ENCODE peak calls at places on chromosomes 4 and X, in five cellular contexts. S, H, N, L and K are unnamed samples.

GRCh38 chr4:185421366-185422124 is 4.2 kb downstream of the UFSP2 start:
- DNase-seq in S (no peak), L (no peak), H (no peak), N (no peak), K (no peak)

GRCh38 chr4:90317785-90318184 is 190.6 kb downstream of the CCSER1 start:
- DNase-seq in L (no peak), H (no peak), N (no peak), S (no peak), K (no peak)

GRCh38 chr4:145278341-145279121 is 98.1 kb upstream of the OTUD4 start:
- DNase-seq in L (no peak), H (no peak), N (no peak), S (peak), K (no peak)

GRCh38 chrX:134764202-134764785 is 106.0 kb upstream of the PLAC1 start:
- DNase-seq in N (no peak), H (peak), L (no peak), S (peak), K (peak)

GRCh38 chr4:67713531-67714247 is 12.7 kb upstream of the UBA6 start:
- DNase-seq in H (no peak), L (no peak), S (peak), N (no peak), K (peak)

GRCh38 chrX:15437724-15438123 is 53.5 kb upstream of the VEGFD start:
- DNase-seq in S (no peak), N (no peak), L (no peak), H (no peak), K (no peak)

GRCh38 chr4:122010610-122011009 is 58.8 kb upstream of the TRPC3 start:
- DNase-seq in S (no peak), H (no peak), L (no peak), N (no peak), K (no peak)

GRCh38 chr4:137421796-137422195 is 110.5 kb downstream of the PCDH18 start:
- DNase-seq in S (no peak), L (no peak), H (no peak), N (no peak), K (no peak)

GRCh38 chrX:40698851-40699250 is 36.5 kb downstream of the MED14 start:
- DNase-seq in S (no peak), N (no peak), H (no peak), L (no peak), K (no peak)

GRCh38 chrX:15815779-15816452 is 25.6 kb downstream of the ZRSR2 start:
- DNase-seq in N (no peak), H (peak), S (peak), L (peak), K (peak)

GRCh38 chrX:108199691-108200090 is 108.1 kb downstream of the ATG4A start:
- DNase-seq in S (peak), H (peak), L (no peak), N (peak), K (peak)

GRCh38 chr4:60463846-60464502 is 736.2 kb upstream of the ADGRL3 start:
- DNase-seq in N (peak), S (peak), L (no peak), H (peak), K (no peak)

GRCh38 chr4:78566834-78567501 is 15.4 kb downstream of the ANXA3 start:
- DNase-seq in N (no peak), H (no peak), L (peak), S (no peak), K (no peak)

GRCh38 chrX:30870572-30870971 is 18.5 kb downstream of the TAB3 start:
- DNase-seq in N (no peak), S (no peak), H (no peak), L (no peak), K (no peak)

GRCh38 chrX:30875957-30876356 is 13.1 kb downstream of the TAB3 start:
- DNase-seq in N (no peak), L (no peak), S (no peak), H (peak), K (peak)

GRCh38 chrX:30876367-30876766 is 12.7 kb downstream of the TAB3 start:
- DNase-seq in L (no peak), N (no peak), S (no peak), H (peak), K (no peak)

GRCh38 chrX:30880058-30880457 is 9.0 kb downstream of the TAB3 start:
- DNase-seq in L (no peak), S (no peak), H (no peak), N (no peak), K (no peak)

DNA sequence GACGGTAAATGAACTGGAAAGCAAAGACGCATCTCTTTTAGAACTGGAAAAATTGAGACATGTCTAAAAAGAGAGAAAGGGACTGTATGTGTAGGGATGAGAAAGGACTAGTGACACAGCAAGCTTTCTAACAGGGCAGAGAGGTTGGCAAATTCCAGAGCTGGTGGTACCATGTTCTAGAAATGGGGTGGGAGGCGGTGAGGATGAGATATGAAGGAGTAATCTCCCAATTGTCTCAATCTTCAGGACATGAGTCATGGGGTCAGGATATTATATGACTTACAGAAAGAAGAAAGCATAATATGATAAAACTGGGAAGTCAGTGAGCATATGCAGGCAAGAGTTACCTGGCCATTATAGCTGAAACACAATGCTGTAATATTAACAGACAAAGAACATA is 14.2 kb downstream of the TAB3 start:
- DNase-seq in H (no peak), N (no peak), L (no peak), S (no peak), K (no peak)
- TF ChIP-seq CHD2 in H (no peak), N (no peak), L (no peak), S (no peak), K (no peak)

GRCh38 chr4:88087004-88087403 is 71.4 kb downstream of the ABCG2 start:
- DNase-seq in S (no peak), H (peak), L (no peak), N (no peak), K (no peak)

GRCh38 chr4:88091378-88091777 is 67.1 kb downstream of the ABCG2 start:
- DNase-seq in N (no peak), S (no peak), L (no peak), H (no peak), K (no peak)

GRCh38 chr4:88093874-88094273 is 64.6 kb downstream of the ABCG2 start:
- DNase-seq in N (no peak), L (no peak), S (no peak), H (no peak), K (no peak)

DNA sequence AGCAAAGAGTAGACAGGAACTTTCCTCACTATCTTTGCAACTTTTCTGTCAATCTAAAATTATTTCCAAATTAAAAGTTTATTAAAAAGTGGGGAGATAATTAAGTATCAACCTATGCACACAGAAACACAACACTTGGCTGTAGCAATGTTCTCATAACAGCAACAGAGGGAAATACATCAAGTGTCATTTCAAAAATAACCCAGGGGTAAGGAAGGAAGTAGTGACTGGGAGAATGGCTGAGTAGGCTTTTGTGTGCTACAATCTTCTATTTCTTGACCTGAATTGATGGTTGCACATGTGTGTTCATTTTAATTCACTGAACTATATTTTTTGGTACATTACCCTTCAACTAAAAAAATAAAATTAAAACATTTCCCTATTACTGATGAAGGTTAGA is 67.5 kb downstream of the ABCG2 start:
- DNase-seq in N (no peak), S (no peak), H (no peak), L (no peak), K (no peak)
- TF ChIP-seq RAD21 in N (no peak), S (no peak), H (no peak), L (no peak), K (no peak)

DNA sequence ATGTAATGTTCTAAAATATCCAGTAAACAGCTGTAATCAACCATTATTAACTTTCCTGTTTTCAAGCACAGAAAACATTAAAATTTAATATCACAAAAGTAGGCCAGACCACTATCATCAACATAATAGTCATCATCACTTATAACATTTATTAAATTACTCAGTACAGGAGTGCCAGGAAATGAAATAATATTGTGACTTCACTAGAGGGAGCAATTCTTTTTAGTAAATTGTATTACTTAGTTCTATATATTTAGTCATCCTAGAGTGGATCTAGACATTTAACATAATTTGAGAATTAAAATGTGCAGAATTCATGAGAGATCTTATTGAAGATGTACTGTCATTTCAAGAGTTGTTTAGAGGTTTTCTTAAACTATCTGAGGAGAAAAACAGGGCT is 33.6 kb downstream of the PITX2 start:
- DNase-seq in S (no peak), L (no peak), H (no peak), N (no peak), K (no peak)
- TF ChIP-seq HDAC2 in S (no peak), L (no peak), H (no peak), N (no peak), K (no peak)

DNA sequence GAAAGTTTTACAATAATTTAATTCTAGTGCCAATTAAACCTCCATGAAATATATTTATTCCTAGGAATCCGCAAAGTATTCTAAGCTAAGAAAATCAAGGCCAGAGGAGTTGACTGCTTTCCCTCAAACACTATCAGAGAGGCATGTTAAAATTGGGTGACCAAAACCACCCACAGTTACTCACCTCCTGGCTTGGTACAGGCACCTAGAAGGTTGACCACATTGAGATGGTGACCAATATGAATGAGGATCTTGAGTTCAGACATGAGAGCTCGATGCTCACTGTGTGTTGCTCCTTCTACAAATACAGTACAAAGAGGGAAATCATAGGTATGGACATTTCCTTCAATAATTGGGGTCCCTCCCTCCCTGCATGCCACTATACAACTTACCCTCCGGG is 29.4 kb downstream of the KDR start:
- DNase-seq in H (no peak), L (no peak), S (no peak), N (no peak), K (no peak)
- TF ChIP-seq CHD2 in H (no peak), L (no peak), S (no peak), N (no peak), K (no peak)

GRCh38 chrX:136658151-136658550 is 10.2 kb downstream of the CD40LG start:
- DNase-seq in S (no peak), L (no peak), H (no peak), N (no peak), K (no peak)

GRCh38 chrX:136662104-136662503 is 14.1 kb downstream of the CD40LG start:
- DNase-seq in L (no peak), N (no peak), S (no peak), H (no peak), K (no peak)

GRCh38 chrX:136659174-136659573 is 11.2 kb downstream of the CD40LG start:
- DNase-seq in L (no peak), H (no peak), S (no peak), N (no peak), K (no peak)

GRCh38 chrX:136662976-136663375 is 15.0 kb downstream of the CD40LG start:
- DNase-seq in L (no peak), H (no peak), N (no peak), S (no peak), K (no peak)

DNA sequence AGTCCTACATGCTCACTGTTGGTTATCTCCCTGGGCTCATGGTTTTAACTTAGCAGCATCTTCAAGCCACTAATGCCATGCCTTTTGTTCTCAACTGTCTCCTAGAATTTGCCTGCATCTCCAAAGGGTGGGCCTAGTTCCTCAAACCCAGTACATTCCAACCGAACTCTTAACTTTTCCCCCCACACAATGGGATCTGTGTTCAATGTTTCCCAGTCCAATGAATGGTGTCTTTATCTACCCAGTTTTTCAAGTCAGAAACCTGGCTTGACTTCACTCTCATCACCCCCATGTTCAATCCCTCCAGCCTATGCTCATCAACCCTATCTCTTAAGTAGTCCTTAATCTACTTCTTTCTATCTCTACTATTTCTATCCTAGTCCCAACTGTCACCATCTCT is 12.9 kb downstream of the CD40LG start:
- DNase-seq in N (no peak), L (no peak), H (no peak), S (no peak), K (no peak)
- TF ChIP-seq RAD21 in N (no peak), L (no peak), H (no peak), S (no peak), K (no peak)

DNA sequence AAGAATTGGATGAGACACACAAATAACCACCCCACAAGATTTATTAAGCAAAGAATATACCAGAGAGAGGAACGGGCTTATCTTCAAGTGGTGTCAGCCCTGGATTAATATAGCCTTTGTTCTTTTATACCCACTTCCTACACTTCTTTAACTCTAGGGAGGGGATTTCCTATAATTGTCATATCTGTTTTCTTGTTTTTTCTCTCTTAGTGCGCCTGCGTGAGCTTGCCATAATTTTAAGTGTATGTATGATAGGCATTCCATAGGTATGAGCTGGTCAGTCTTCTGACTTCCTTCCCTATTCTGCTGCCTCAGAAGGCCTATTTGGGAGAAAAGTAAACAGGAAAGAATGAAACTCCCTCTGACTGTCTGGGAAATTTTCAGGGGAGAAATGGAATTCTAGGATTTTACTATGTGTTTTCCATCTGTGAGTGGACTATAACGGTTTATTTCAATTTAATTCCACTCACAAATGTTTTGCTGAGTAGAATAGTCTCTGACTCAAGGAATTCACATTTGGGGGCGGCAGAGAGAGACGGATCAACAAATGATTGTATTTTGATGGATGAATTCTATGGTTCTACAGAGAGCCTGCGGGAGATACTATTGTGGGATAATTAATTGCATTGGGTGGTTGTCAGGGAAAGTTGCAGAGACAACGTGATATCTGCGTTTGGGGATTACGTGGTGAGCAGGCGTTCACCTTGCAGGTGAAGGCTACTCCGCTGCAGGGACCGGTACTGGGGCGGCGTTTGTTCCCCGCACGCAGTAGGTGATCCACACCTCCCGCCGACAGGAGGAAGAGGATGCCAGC is 626 bp upstream of the CEP135 start:
- DNase-seq in S (peak), L (peak), H (peak), N (no peak), K (peak)
- TF ChIP-seq HDAC2 in S (no peak), L (no peak), H (no peak), N (no peak), K (no peak)

DNA sequence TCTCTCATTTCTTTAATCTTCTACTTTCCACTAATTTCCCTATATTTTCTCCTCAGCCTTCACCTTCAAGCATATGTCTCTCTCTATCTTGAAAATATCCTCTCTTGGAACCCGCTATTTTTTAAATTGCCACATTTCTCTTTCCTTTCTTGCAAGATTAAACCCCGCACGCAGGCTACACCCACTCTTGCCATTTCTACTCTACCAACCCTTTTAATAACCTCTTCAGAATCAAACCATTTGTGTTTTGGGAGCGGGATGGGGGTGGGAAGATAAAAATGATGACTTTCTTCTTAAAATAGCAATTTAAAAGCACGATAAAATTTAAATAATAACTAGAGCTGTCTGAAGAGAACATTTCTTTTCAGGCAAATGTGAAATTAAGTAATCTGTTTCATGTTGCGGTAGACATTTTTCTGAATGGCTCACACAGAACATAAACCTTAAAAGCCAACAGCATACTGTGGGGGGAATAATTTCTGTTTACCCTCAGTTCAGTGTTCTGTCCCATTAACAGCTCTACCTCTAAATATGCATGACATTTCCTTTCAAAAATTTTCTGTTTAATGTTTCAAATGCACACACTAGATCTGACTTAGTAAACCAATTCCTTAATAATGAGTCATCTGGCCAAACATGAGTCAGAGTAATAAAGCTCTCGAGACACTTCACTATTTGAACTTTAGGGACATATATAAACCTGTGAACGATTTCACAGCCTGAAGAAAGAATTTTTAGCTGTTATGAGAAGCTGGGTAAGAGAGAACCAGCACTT is 20.5 kb downstream of the ARSJ start:
- DNase-seq in L (no peak), H (peak), N (no peak), S (no peak), K (peak)
- TF ChIP-seq CHD2 in L (no peak), H (no peak), N (no peak), S (no peak), K (no peak)

DNA sequence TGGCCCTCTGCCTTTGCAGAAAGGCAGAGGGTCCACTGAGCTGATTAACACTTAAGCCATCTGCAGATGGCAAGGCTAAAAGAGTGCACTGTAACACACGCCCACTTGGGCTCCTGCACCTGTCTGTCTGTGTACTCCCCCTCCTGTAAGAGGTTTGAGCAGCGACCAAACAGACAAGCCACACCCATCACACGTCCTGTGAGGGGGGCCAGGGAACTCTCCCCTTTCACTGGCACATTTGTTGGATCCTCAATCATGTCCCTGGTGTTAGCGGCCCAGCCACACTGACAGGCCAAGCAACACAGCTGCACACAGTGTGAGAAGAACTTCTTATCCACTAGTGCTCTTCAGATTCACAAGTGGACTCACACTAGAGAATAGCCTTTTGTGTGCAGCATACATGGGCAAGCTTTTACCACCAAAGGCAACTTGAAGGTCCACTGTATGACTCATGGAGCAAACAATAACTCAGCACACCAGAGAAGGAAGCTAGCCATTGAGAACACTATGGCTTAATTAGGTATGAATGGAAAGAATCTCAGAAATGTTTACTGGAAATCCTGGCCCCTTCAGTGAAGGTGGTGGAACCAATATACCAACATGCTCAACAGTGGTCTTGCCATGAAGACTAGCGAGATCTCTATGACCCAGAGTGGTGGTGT is 29.1 kb upstream of the UTP14A start:
- DNase-seq in N (no peak), H (peak), L (no peak), S (no peak), K (peak)
- TF ChIP-seq RAD21 in N (no peak), H (no peak), L (no peak), S (no peak), K (no peak)

GRCh38 chr4:138953962-138954371 is 61.6 kb upstream of the NOCT start:
- DNase-seq in S (no peak), L (no peak), N (peak), H (no peak), K (no peak)
- TF ChIP-seq HDAC2 in S (no peak), L (no peak), N (no peak), H (no peak), K (no peak)

GRCh38 chr4:39466747-39467146 is 7.9 kb downstream of the LIAS start:
- DNase-seq in S (no peak), H (no peak), L (no peak), N (no peak), K (no peak)

GRCh38 chr4:39470402-39470801 is 11.5 kb downstream of the LIAS start:
- DNase-seq in H (peak), L (no peak), S (no peak), N (no peak), K (no peak)

GRCh38 chr4:39467470-39467869 is 8.6 kb downstream of the LIAS start:
- DNase-seq in S (no peak), H (peak), N (no peak), L (no peak), K (peak)

GRCh38 chr4:39472396-39472795 is 13.5 kb downstream of the LIAS start:
- DNase-seq in L (no peak), H (no peak), N (no peak), S (no peak), K (no peak)

GRCh38 chr4:39469429-39470077 is 10.7 kb downstream of the LIAS start:
- DNase-seq in N (no peak), S (peak), H (peak), L (peak), K (peak)
- TF ChIP-seq CHD2 in N (no peak), S (no peak), H (no peak), L (no peak), K (no peak)